ENCODE peak calls at places on chromosomes 7 and 10, in ten cellular contexts. F is GM23338; J is Calu3; L is fibroblast of mammary gland; N is cardiac muscle cell; T is WERI-Rb-1; H is CD8-positive, alpha-beta T cell; W is prostate gland; E is fibroblast of the aortic adventitia; D is ovary. X is an unnamed sample.

GRCh38 chr7:155778349-155778748 is 33.9 kb downstream of the SHH start:
- DNase-seq in H (no peak), F (no peak), W (no peak), D (no peak), J (no peak), L (no peak), T (no peak), E (no peak), N (no peak), X (no peak)

GRCh38 chr10:117405730-117406129 is 30.5 kb upstream of the PDZD8 start:
- DNase-seq in D (no peak), W (no peak), H (no peak), L (no peak), T (no peak), J (no peak), F (no peak), E (no peak), N (no peak), X (no peak)

GRCh38 chr7:80134105-80134535 is 511 bp upstream of the GNAI1 start:
- DNase-seq in F (peak; percentile 76), J (no peak), H (no peak), W (peak; percentile 74), N (no peak), E (no peak), L (no peak), T (no peak), D (no peak), X (no peak)

GRCh38 chr10:114320249-114321116 is 81.4 kb downstream of the VWA2 start:
- DNase-seq in J (peak; percentile 85), D (peak; percentile 57), L (no peak), N (no peak), W (peak; percentile 39), T (no peak), F (peak; percentile 11), H (no peak), E (no peak), X (no peak)

GRCh38 chr7:138924551-138925225 is 56.5 kb downstream of the KIAA1549 start:
- DNase-seq in E (peak; percentile 22), F (no peak), D (no peak), N (no peak), L (no peak), T (no peak), W (no peak), H (no peak), J (no peak), X (no peak)

GRCh38 chr10:97540669-97541500 is 31.7 kb upstream of the ANKRD2 start:
- DNase-seq in H (no peak), F (peak; percentile 43), E (peak; percentile 65), D (no peak), T (peak; percentile 40), W (no peak), N (no peak), L (peak; percentile 49), J (no peak), X (no peak)

GRCh38 chr7:21898265-21898930 is 47.3 kb downstream of the CDCA7L start:
- DNase-seq in D (no peak), J (no peak), E (no peak), H (peak; percentile 7), T (no peak), L (no peak), F (no peak), W (no peak), N (no peak), X (peak; percentile 56)

GRCh38 chr10:112539340-112539739 is 92.3 kb downstream of the VTI1A start:
- DNase-seq in D (no peak), J (no peak), L (peak; percentile 31), N (no peak), W (no peak), T (no peak), F (no peak), H (no peak), E (no peak), X (no peak)

GRCh38 chr10:47413531-47414226 is 29.6 kb upstream of the ZNF488 start:
- DNase-seq in N (no peak), T (no peak), L (no peak), W (no peak), H (no peak), J (no peak), E (no peak), F (no peak), D (no peak), X (no peak)

GRCh38 chr7:1227814-1228534 is 4.7 kb upstream of the UNCX start:
- DNase-seq in L (no peak), N (no peak), W (no peak), E (no peak), H (no peak), J (no peak), T (no peak), F (peak; percentile 92), D (no peak), X (no peak)

GRCh38 chr10:129758591-129759021 is 205.5 kb downstream of the EBF3 start:
- DNase-seq in H (no peak), L (no peak), F (no peak), N (no peak), W (peak; percentile 2), T (no peak), D (no peak), E (no peak), J (no peak), X (no peak)

GRCh38 chr7:85695041-85695990 is 508.5 kb upstream of the SEMA3D start:
- DNase-seq in D (no peak), E (peak; percentile 27), F (no peak), H (no peak), J (peak; percentile 1), T (no peak), N (no peak), L (no peak), W (no peak), X (no peak)

GRCh38 chr10:78605800-78606350 is 462.9 kb upstream of the ZMIZ1 start:
- DNase-seq in F (no peak), J (peak; percentile 24), N (no peak), E (no peak), H (no peak), T (no peak), L (peak; percentile 31), W (no peak), D (no peak), X (no peak)

GRCh38 chr10:30556189-30556588 is 73.4 kb downstream of the LYZL2 start:
- DNase-seq in L (no peak), W (no peak), T (no peak), E (no peak), F (no peak), N (no peak), D (no peak), J (no peak), H (no peak), X (no peak)

GRCh38 chr10:810351-810846 is 120.9 kb upstream of the DIP2C start:
- DNase-seq in D (no peak), J (no peak), E (peak; percentile 20), L (peak; percentile 38), H (no peak), N (peak; percentile 88), F (peak; percentile 70), W (no peak), T (peak; percentile 27), X (no peak)

GRCh38 chr7:157271991-157272324 is 64.8 kb upstream of the DNAJB6 start:
- DNase-seq in F (no peak), D (peak; percentile 65), W (peak; percentile 91), N (no peak), E (peak; percentile 93), H (no peak), J (no peak), T (no peak), L (peak; percentile 100), X (no peak)

DNA sequence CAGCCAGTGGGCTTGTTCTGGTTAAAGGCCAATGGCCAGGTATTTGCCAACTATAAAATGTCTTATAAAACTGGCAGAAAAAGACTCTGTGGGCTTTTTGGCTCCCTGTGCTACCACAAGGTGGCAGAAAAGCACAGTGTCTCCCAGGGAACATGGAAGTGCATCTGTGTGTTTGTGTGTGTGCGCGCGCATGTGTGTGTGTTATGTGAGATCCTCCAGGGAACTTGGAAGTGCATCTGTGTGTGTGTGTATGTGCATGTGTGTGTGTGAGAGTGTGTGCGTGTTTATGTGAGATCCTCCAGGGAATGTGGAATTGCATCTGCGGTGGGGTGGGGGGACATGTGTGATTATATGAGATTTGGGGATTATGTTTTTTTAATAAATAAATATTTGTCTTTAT is 30.2 kb upstream of the ABI1 start:
- DNase-seq in D (no peak), E (peak; percentile 68), F (peak; percentile 85), J (peak; percentile 54), N (peak; percentile 73), H (no peak), L (peak; percentile 81), W (peak; percentile 44), T (peak; percentile 62), X (no peak)
- TF ChIP-seq CTCF in D (no peak), E (peak; percentile 66), F (peak; percentile 86), J (peak; percentile 20), N (peak; percentile 73), H (no peak), L (peak; percentile 84), W (peak; percentile 64), T (peak; percentile 61), X (peak; percentile 60)

DNA sequence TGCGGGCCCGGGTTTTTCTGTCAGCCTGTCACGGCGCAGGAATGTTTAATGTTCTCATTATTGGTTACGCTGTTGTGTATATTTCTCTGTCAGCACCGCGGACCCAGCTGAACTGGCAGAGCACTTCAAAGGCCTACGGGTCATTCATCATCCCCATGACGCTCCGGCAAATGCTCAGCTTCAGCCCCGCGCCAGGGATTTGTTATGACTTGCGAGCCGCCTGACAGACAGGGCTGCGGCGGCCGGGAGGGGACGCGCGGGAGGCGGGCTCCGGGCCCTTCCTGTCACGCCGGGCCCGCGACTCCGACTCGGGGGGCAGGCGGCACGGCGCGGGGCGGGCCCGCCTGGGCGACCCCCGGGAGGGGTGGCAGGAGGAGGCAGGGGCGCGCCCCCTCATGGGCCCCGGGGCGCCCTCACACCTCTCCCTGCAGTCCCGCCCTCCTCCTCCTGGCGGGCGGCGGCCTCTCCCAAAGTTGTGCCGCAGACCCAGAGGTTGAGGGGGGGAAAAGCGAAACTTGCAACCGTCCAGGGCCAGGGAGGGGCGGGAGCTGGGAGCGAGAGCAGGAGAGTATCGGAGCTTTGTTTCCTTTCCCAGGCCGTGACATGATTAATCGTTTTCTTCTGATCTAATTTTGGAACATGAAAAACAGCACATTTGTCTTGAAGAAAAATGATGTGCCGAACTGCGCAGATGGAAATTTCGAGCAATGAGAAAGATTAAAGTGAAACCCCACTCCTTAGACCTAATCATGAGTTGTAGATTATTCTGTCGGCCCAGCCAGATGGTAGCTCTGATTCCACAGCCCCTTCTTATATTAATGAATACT is 59.3 kb upstream of the COMTD1 start:
- DNase-seq in H (peak; percentile 40), F (peak; percentile 76), L (peak; percentile 92), N (peak; percentile 96), D (peak; percentile 85), J (peak; percentile 73), T (peak; percentile 82), E (peak; percentile 95), W (peak; percentile 94), X (peak; percentile 59)
- TF ChIP-seq CTCF in H (peak; percentile 37), F (no peak), L (no peak), N (peak; percentile 2), D (peak; percentile 50), J (peak; percentile 51), T (peak; percentile 0), E (peak; percentile 30), W (peak; percentile 41), X (no peak)

GRCh38 chr10:71268247-71268691 is 50.8 kb upstream of the SLC29A3 start:
- DNase-seq in F (peak; percentile 64), T (peak; percentile 43), N (peak; percentile 68), D (no peak), H (no peak), L (peak; percentile 49), J (peak; percentile 28), E (peak; percentile 67), W (no peak), X (no peak)
- TF ChIP-seq CTCF in F (peak; percentile 56), T (peak; percentile 73), N (peak; percentile 75), D (no peak), H (no peak), L (peak; percentile 69), J (no peak), E (peak; percentile 81), W (peak; percentile 50), X (no peak)

GRCh38 chr7:8937204-8937603 is 503.8 kb downstream of the NXPH1 start:
- DNase-seq in F (no peak), T (no peak), H (no peak), W (no peak), E (no peak), N (no peak), D (no peak), J (no peak), L (no peak), X (no peak)
- TF ChIP-seq CTCF in F (no peak), T (no peak), H (no peak), W (no peak), E (no peak), N (no peak), D (no peak), J (no peak), L (no peak), X (no peak)

X was measured in GM10248.